ENCODE peak calls at places on chromosomes 1 and 21, in eight cellular contexts. One of them, this sample, is unnamed.

GRCh38 chr1:234532511-234532922 is 53.5 kb upstream of the TARBP1 start:
- DNase-seq in T-helper 9 cell: no peak
- DNase-seq in activated CD4-positive, alpha-beta T cell treated with anti-CD3 and anti-CD28 coated beads for 4 hours: no peak
- DNase-seq in SHP77: no peak
- DNase-seq in cardiac muscle cell: peak; percentile 53
- DNase-seq in K562: no peak
- DNase-seq in HCT116: no peak
- DNase-seq in ureter: no peak
- DNase-seq in this sample: no peak

GRCh38 chr21:31913191-31913608 is 40.4 kb downstream of the HUNK start:
- DNase-seq in T-helper 9 cell: no peak
- DNase-seq in activated CD4-positive, alpha-beta T cell treated with anti-CD3 and anti-CD28 coated beads for 4 hours: no peak
- DNase-seq in SHP77: no peak
- DNase-seq in cardiac muscle cell: no peak
- DNase-seq in K562: no peak
- DNase-seq in HCT116: no peak
- DNase-seq in ureter: no peak
- DNase-seq in this sample: no peak

GRCh38 chr1:43706598-43707190 is 642 bp upstream of the ST3GAL3 start:
- DNase-seq in T-helper 9 cell: no peak
- DNase-seq in activated CD4-positive, alpha-beta T cell treated with anti-CD3 and anti-CD28 coated beads for 4 hours: peak; percentile 7
- DNase-seq in SHP77: no peak
- DNase-seq in cardiac muscle cell: peak; percentile 39
- DNase-seq in K562: peak; percentile 30
- DNase-seq in HCT116: no peak
- DNase-seq in ureter: no peak
- DNase-seq in this sample: no peak

GRCh38 chr21:27719226-27719625 is 752.3 kb upstream of the ADAMTS5 start:
- DNase-seq in T-helper 9 cell: no peak
- DNase-seq in activated CD4-positive, alpha-beta T cell treated with anti-CD3 and anti-CD28 coated beads for 4 hours: no peak
- DNase-seq in SHP77: no peak
- DNase-seq in cardiac muscle cell: no peak
- DNase-seq in K562: no peak
- DNase-seq in HCT116: no peak
- DNase-seq in ureter: no peak
- DNase-seq in this sample: no peak

GRCh38 chr21:45074818-45075605 is 632 bp downstream of the ADARB1 start:
- DNase-seq in T-helper 9 cell: no peak
- DNase-seq in activated CD4-positive, alpha-beta T cell treated with anti-CD3 and anti-CD28 coated beads for 4 hours: peak; percentile 33
- DNase-seq in SHP77: no peak
- DNase-seq in cardiac muscle cell: peak; percentile 34
- DNase-seq in K562: peak; percentile 78
- DNase-seq in HCT116: no peak
- DNase-seq in ureter: no peak
- DNase-seq in this sample: no peak

GRCh38 chr1:211579434-211580302 is 707 bp upstream of the SLC30A1 start:
- DNase-seq in T-helper 9 cell: no peak
- DNase-seq in activated CD4-positive, alpha-beta T cell treated with anti-CD3 and anti-CD28 coated beads for 4 hours: no peak
- DNase-seq in SHP77: peak; percentile 38
- DNase-seq in cardiac muscle cell: no peak
- DNase-seq in K562: no peak
- DNase-seq in HCT116: no peak
- DNase-seq in ureter: no peak
- DNase-seq in this sample: no peak

GRCh38 chr1:33089457-33089856 is 8.5 kb downstream of the AZIN2 start:
- DNase-seq in T-helper 9 cell: no peak
- DNase-seq in activated CD4-positive, alpha-beta T cell treated with anti-CD3 and anti-CD28 coated beads for 4 hours: no peak
- DNase-seq in SHP77: no peak
- DNase-seq in cardiac muscle cell: no peak
- DNase-seq in K562: no peak
- DNase-seq in HCT116: no peak
- DNase-seq in ureter: no peak
- DNase-seq in this sample: no peak

GRCh38 chr1:61579815-61580214 is 145.1 kb downstream of the TM2D1 start:
- DNase-seq in T-helper 9 cell: no peak
- DNase-seq in activated CD4-positive, alpha-beta T cell treated with anti-CD3 and anti-CD28 coated beads for 4 hours: no peak
- DNase-seq in SHP77: no peak
- DNase-seq in cardiac muscle cell: peak; percentile 28
- DNase-seq in K562: no peak
- DNase-seq in HCT116: no peak
- DNase-seq in ureter: no peak
- DNase-seq in this sample: no peak